ENCODE peak calls at places on chromosomes 3 and 15, in seven cellular contexts. V, T, C, O, L, G and F are unnamed samples.

GRCh38 chr3:36318584-36319200 is 61.6 kb upstream of the STAC start:
- DNase-seq in V (no peak), T (no peak), C (no peak), O (no peak), L (no peak), G (no peak), F (no peak)

GRCh38 chr3:114725966-114726365 is 421.1 kb downstream of the ZBTB20 start:
- DNase-seq in V (no peak), T (no peak), C (no peak), O (no peak), L (no peak), G (no peak), F (no peak)

GRCh38 chr3:52685285-52685704 is 418 bp downstream of the PBRM1 start:
- DNase-seq in V (no peak), T (peak; percentile 78), C (peak; percentile 75), O (peak; percentile 60), L (peak; percentile 79), G (peak; percentile 90), F (peak; percentile 45)

GRCh38 chr15:72474912-72475601 is 927 bp downstream of the ARIH1 start:
- DNase-seq in V (peak; percentile 49), T (peak; percentile 77), C (peak; percentile 82), O (peak; percentile 64), L (peak; percentile 63), G (peak; percentile 81), F (peak; percentile 38)

GRCh38 chr15:29821416-29822099 is 710 bp downstream of the TJP1 start:
- DNase-seq in V (no peak), T (peak; percentile 76), C (no peak), O (no peak), L (peak; percentile 60), G (peak; percentile 79), F (no peak)

GRCh38 chr15:100461049-100461448 is 67.7 kb downstream of the CERS3 start:
- DNase-seq in V (no peak), T (no peak), C (no peak), O (no peak), L (no peak), G (no peak), F (no peak)

GRCh38 chr3:52798978-52799476 is 4.4 kb downstream of the ITIH3 start:
- DNase-seq in V (no peak), T (no peak), C (no peak), O (no peak), L (peak; percentile 52), G (no peak), F (no peak)

GRCh38 chr3:7959094-7959493 is 542.5 kb upstream of the LMCD1 start:
- DNase-seq in V (no peak), T (no peak), C (no peak), O (no peak), L (no peak), G (no peak), F (no peak)

GRCh38 chr15:60362318-60363023 is 35.3 kb downstream of the ANXA2 start:
- DNase-seq in V (no peak), T (no peak), C (no peak), O (no peak), L (no peak), G (no peak), F (no peak)

GRCh38 chr15:58203537-58203936 is 65.4 kb downstream of the AQP9 start:
- DNase-seq in V (peak; percentile 97), T (peak; percentile 42), C (no peak), O (no peak), L (peak; percentile 35), G (no peak), F (no peak)